ENCODE peak calls at places on chromosomes 6 and 20, in seven cellular contexts. P is NCI-H2081; K is stimulated activated CD4-positive, alpha-beta T cell treated with anti-CD3 and anti-CD28 coated beads, Interleukin-4, amount 100 ng/mL, for 24 hours; M is A549; C is SHP77 treated with DMSO at 0.1 percent for 48 hours; L is NCI-H748 treated with DMSO at 0.1 percent for 48 hours; O is heart left ventricle. G is an unnamed sample.

GRCh38 chr6:56430629-56431600 is 183.5 kb upstream of the COL21A1 start:
- DNase-seq in P (no peak), K (no peak), M (no peak), C (no peak), L (no peak), O (no peak), G (no peak)

GRCh38 chr20:41456341-41456740 is 89.7 kb upstream of the EMILIN3 start:
- DNase-seq in P (no peak), K (no peak), M (no peak), C (no peak), L (no peak), O (no peak), G (no peak)

GRCh38 chr6:44808148-44808547 is 420.6 kb downstream of the CDC5L start:
- DNase-seq in P (no peak), K (no peak), M (no peak), C (no peak), L (no peak), O (no peak), G (no peak)

GRCh38 chr6:4928426-4928825 is 75.4 kb downstream of the RPP40 start:
- DNase-seq in P (no peak), K (no peak), M (no peak), C (no peak), L (no peak), O (no peak), G (no peak)

GRCh38 chr6:133463789-133464188 is 222.6 kb downstream of the EYA4 start:
- DNase-seq in P (no peak), K (no peak), M (no peak), C (no peak), L (no peak), O (no peak), G (no peak)

GRCh38 chr6:48109902-48110301 is 1.1 kb downstream of the PTCHD4 start:
- DNase-seq in P (no peak), K (no peak), M (no peak), C (no peak), L (peak), O (no peak), G (no peak)

GRCh38 chr6:156256161-156256560 is 521.0 kb upstream of the ARID1B start:
- DNase-seq in P (no peak), K (peak), M (no peak), C (no peak), L (no peak), O (no peak), G (no peak)

GRCh38 chr6:165834613-165835259 is 171.7 kb upstream of the PDE10A start:
- DNase-seq in P (peak), K (no peak), M (peak), C (peak), L (peak), O (peak), G (no peak)

GRCh38 chr6:1832844-1833787 is 223.4 kb downstream of the FOXC1 start:
- DNase-seq in P (peak), K (no peak), M (no peak), C (peak), L (peak), O (peak), G (no peak)

GRCh38 chr20:15895126-15895525 is 678.1 kb downstream of the KIF16B start:
- DNase-seq in P (no peak), K (no peak), M (no peak), C (no peak), L (no peak), O (no peak), G (no peak)

GRCh38 chr20:45945678-45946148 is 11.2 kb downstream of the PCIF1 start:
- DNase-seq in P (no peak), K (no peak), M (no peak), C (no peak), L (no peak), O (no peak), G (no peak)

GRCh38 chr6:36755435-36756348 is 58.1 kb downstream of the RAB44 start:
- DNase-seq in P (no peak), K (peak), M (no peak), C (no peak), L (no peak), O (no peak), G (no peak)

GRCh38 chr6:135522975-135523692 is 25.6 kb upstream of the AHI1 start:
- DNase-seq in P (no peak), K (no peak), M (no peak), C (no peak), L (peak), O (no peak), G (no peak)

GRCh38 chr6:167141667-167142432 is 15.9 kb downstream of the GPR31 start:
- DNase-seq in P (peak), K (peak), M (peak), C (no peak), L (peak), O (peak), G (peak)

GRCh38 chr20:56554869-56555268 is 21.8 kb downstream of the FAM209B start:
- DNase-seq in P (peak), K (peak), M (peak), C (peak), L (peak), O (peak), G (peak)

GRCh38 chr20:36102809-36103596 is 51.5 kb upstream of the EPB41L1 start:
- DNase-seq in P (no peak), K (no peak), M (no peak), C (no peak), L (no peak), O (no peak), G (no peak)

GRCh38 chr6:10621227-10621626 is 73.2 kb downstream of the C6orf52 start:
- DNase-seq in P (no peak), K (no peak), M (no peak), C (no peak), L (peak), O (peak), G (no peak)

GRCh38 chr6:137661601-137662000 is 167.4 kb upstream of the OLIG3 start:
- DNase-seq in P (no peak), K (peak), M (no peak), C (no peak), L (no peak), O (no peak), G (peak)

GRCh38 chr6:105603779-105604592 is 201.1 kb upstream of the PREP start:
- DNase-seq in P (no peak), K (no peak), M (no peak), C (no peak), L (no peak), O (no peak), G (no peak)

GRCh38 chr20:58228484-58229197 is at the start of gene ANKRD60:
- DNase-seq in P (no peak), K (peak), M (no peak), C (no peak), L (peak), O (no peak), G (peak)

GRCh38 chr6:79538481-79538971 is 1.3 kb upstream of the LCA5 start:
- DNase-seq in P (no peak), K (no peak), M (no peak), C (peak), L (peak), O (no peak), G (no peak)

GRCh38 chr6:17904491-17905120 is 82.8 kb downstream of the KIF13A start:
- DNase-seq in P (no peak), K (no peak), M (no peak), C (no peak), L (no peak), O (no peak), G (no peak)